ENCODE peak calls at places on chromosomes 4 and X, in six cellular contexts. Q is IMR-90, O is mesendoderm, C is H1, S is H9, F is mesenchymal stem cell. K is an unnamed sample.

GRCh38 chrX:16638533-16638932 is 11.4 kb upstream of the S100G start:
- DNase-seq in Q (no peak), O (no peak), C (no peak), S (no peak), F (no peak), K (no peak)

GRCh38 chr4:6346373-6347110 is 76.9 kb downstream of the WFS1 start:
- DNase-seq in Q (no peak), O (no peak), C (no peak), S (no peak), F (no peak), K (no peak)

GRCh38 chrX:53449632-53450031 is 15.5 kb upstream of the HSD17B10 start:
- DNase-seq in Q (no peak), O (no peak), C (no peak), S (no peak), F (no peak), K (no peak)

GRCh38 chr4:90456891-90457290 is 329.7 kb downstream of the CCSER1 start:
- DNase-seq in Q (no peak), O (no peak), C (no peak), S (no peak), F (no peak), K (no peak)

GRCh38 chr4:48388504-48389154 is 47.3 kb downstream of the SLAIN2 start:
- DNase-seq in Q (peak; percentile 74), O (peak; percentile 33), C (no peak), S (no peak), F (peak; percentile 76), K (no peak)

GRCh38 chrX:30957753-30958152 is 68.7 kb upstream of the TAB3 start:
- DNase-seq in Q (peak; percentile 1), O (peak; percentile 61), C (no peak), S (no peak), F (peak; percentile 46), K (no peak)

GRCh38 chr4:163611784-163612445 is 117.4 kb downstream of the TMA16 start:
- DNase-seq in Q (no peak), O (no peak), C (no peak), S (no peak), F (no peak), K (no peak)

GRCh38 chr4:36414248-36414647 is 132.8 kb downstream of the DTHD1 start:
- DNase-seq in Q (no peak), O (no peak), C (no peak), S (no peak), F (no peak), K (no peak)

GRCh38 chrX:26511621-26512363 is 295.8 kb downstream of the MAGEB5 start:
- DNase-seq in Q (no peak), O (no peak), C (no peak), S (no peak), F (no peak), K (no peak)

GRCh38 chrX:124263743-124264142 is 68.7 kb upstream of the TEX13D start:
- DNase-seq in Q (no peak), O (no peak), C (no peak), S (no peak), F (no peak), K (no peak)

GRCh38 chr4:98659106-98659592 is 738 bp upstream of the TSPAN5 start:
- DNase-seq in Q (peak; percentile 57), O (peak; percentile 76), C (no peak), S (peak; percentile 49), F (peak; percentile 66), K (no peak)

GRCh38 chr4:165974647-165975335 is 101.8 kb downstream of the TLL1 start:
- DNase-seq in Q (no peak), O (no peak), C (no peak), S (no peak), F (no peak), K (no peak)

GRCh38 chr4:55947912-55948725 is 626 bp upstream of the CEP135 start:
- DNase-seq in Q (peak; percentile 98), O (peak; percentile 32), C (no peak), S (no peak), F (peak; percentile 98), K (no peak)

GRCh38 chr4:173696551-173696950 is 166.5 kb upstream of the HAND2 start:
- DNase-seq in Q (no peak), O (no peak), C (no peak), S (no peak), F (no peak), K (no peak)

GRCh38 chr4:85929926-85930325 is 429.9 kb downstream of the MAPK10 start:
- DNase-seq in Q (no peak), O (no peak), C (no peak), S (no peak), F (no peak), K (peak; percentile 44)

GRCh38 chr4:47838445-47838844 is 578 bp upstream of the CORIN start:
- DNase-seq in Q (no peak), O (peak; percentile 46), C (no peak), S (no peak), F (no peak), K (no peak)

GRCh38 chr4:16056681-16057400 is 27.0 kb downstream of the PROM1 start:
- DNase-seq in Q (no peak), O (no peak), C (no peak), S (no peak), F (peak; percentile 17), K (no peak)

GRCh38 chr4:66182651-66183050 is 512.4 kb upstream of the EPHA5 start:
- DNase-seq in Q (no peak), O (no peak), C (no peak), S (no peak), F (no peak), K (no peak)

GRCh38 chr4:77354550-77354949 is 197.5 kb downstream of the CCNG2 start:
- DNase-seq in Q (no peak), O (no peak), C (no peak), S (no peak), F (no peak), K (no peak)

GRCh38 chr4:70892086-70892769 is 9.9 kb upstream of the MOB1B start:
- DNase-seq in Q (no peak), O (no peak), C (no peak), S (no peak), F (no peak), K (no peak)

GRCh38 chr4:128315756-128316520 is 28.3 kb upstream of the PGRMC2 start:
- DNase-seq in Q (no peak), O (no peak), C (no peak), S (no peak), F (peak; percentile 41), K (no peak)

GRCh38 chr4:6280365-6280996 is 10.8 kb downstream of the WFS1 start:
- DNase-seq in Q (no peak), O (no peak), C (no peak), S (no peak), F (no peak), K (no peak)

GRCh38 chrX:142884853-142885252 is 140.9 kb upstream of the SPANXN4 start:
- DNase-seq in Q (no peak), O (no peak), C (no peak), S (no peak), F (no peak), K (no peak)

GRCh38 chr4:184938871-184939270 is 79.4 kb upstream of the HELT start:
- DNase-seq in Q (no peak), O (no peak), C (no peak), S (no peak), F (no peak), K (no peak)

GRCh38 chr4:76950052-76950845 is 697 bp downstream of the SEPTIN11 start:
- DNase-seq in Q (no peak), O (peak; percentile 57), C (no peak), S (no peak), F (peak; percentile 61), K (peak; percentile 44)

GRCh38 chr4:47465008-47465407 is 1.5 kb upstream of the COMMD8 start:
- DNase-seq in Q (no peak), O (no peak), C (no peak), S (no peak), F (no peak), K (no peak)

DNA sequence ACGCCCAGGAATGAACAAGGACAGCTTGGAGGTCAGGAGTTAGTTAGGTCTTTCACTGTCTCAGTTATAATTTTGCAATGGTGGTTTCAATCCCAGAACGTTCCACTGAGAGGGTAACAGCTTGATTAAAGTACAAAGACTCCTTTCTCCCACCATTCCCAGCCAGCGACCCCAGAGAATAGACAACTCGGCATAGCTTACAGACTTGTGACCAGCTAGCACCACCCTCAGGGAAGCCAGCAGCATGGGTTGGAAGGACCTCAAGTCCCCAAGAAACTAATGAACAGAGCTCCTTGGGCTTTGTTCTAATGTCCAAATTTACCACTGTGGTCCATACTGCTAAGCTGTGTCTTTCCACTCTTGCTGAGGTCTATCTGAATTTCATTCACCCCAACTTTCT is 72.0 kb upstream of the MED14 start:
- DNase-seq in Q (no peak), O (no peak), C (no peak), S (no peak), F (no peak), K (no peak)
- H2BK15ac ChIP-seq in Q (no peak overlapping the region), O (no peak overlapping the region), C (no peak overlapping the region), S (no peak overlapping the region), F (no peak overlapping the region), K (no peak overlapping the region)

GRCh38 chr4:139278956-139279722 is 886 bp downstream of the MGARP start:
- DNase-seq in Q (peak; percentile 12), O (peak; percentile 42), C (no peak), S (peak; percentile 38), F (peak; percentile 34), K (no peak)
- H3K27ac ChIP-seq in Q (peak overlapping the region; percentile 33), O (no peak overlapping the region), C (no peak overlapping the region), S (no peak overlapping the region), F (no peak overlapping the region), K (no peak overlapping the region)

DNA sequence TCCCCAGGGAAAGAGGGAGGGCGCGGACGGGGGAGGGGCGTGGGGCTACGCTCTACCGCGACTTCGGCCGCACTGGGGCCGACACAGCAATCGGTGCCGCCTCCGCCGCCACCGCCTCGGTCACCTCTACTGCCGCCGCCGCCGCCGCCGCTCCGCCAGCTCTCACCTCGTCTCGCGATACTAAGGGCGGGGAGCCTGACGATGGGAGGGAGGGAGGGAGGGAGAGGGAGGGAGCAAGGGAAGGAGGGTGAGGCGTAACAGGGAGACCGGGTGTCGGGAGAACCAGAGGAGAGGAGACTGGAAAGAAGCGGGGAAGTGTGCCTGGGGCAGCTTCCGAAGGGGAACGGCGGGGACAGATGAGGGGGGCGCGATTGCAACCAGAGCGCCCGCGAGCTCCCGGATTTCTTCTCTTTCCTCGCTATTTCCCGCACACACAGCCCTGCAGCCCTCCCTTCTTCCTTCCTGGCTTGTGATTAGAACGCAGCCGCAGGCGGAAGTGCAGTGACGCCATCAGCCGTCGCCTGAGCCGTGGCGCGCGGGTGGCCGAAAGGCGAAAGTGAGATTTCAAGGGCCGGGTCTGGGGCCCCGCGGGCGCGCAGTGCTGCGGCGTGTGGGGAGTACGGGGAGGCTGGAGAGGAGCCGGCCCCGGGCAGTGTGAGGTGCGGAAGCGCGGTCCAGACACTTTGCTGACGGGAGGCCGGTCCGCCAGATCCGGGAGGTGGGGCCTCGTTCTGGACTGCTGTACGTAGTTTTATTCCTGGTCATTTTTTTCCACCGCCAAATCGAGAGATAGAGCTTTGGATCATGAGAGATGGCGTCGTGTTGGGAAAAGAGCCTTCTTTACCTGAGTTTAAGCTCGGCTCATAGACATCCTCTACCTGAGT is at the start of gene ANKRD17:
- DNase-seq in Q (peak; percentile 91), O (peak; percentile 97), C (peak; percentile 62), S (peak; percentile 93), F (peak; percentile 97), K (peak; percentile 91)
- H2BK120ac ChIP-seq in Q (peak within 1 kb of the TSS; percentile 74), O (peak within 1 kb of the TSS; percentile 10), C (no peak within 1 kb of the TSS), S (peak within 1 kb of the TSS; percentile 97), F (peak within 1 kb of the TSS; percentile 99), K (peak within 1 kb of the TSS; percentile 81)

DNA sequence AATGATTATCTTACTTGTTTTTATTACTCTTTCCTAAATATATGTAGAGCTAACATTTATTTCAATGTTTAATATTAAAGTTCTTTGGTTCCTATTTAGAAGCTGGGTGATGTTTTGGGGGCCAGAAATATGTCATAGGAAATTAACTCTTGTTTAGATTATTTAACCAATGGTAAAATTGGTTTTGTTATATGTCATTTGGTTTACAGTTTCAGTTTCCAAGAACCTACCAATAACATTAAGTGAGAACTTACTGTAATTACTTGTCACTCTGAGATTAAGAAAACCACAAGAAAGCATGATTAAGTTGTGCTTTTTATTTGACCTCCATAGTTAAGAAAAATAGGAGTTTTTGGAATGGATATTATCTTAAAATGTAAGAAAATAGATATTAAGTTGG is 121.2 kb downstream of the NDST3 start:
- DNase-seq in Q (no peak), O (no peak), C (no peak), S (no peak), F (no peak), K (no peak)
- H2BK15ac ChIP-seq in Q (no peak overlapping the region), O (no peak overlapping the region), C (no peak overlapping the region), S (no peak overlapping the region), F (no peak overlapping the region), K (no peak overlapping the region)